ENCODE peak calls at places on chromosomes 11 and 22, in ten cellular contexts. V is tibial artery; K is sigmoid colon; B is NCI-H524; N is NCI-H1092; W is stimulated activated CD8-positive, alpha-beta memory T cell treated with anti-CD3 and anti-CD28 coated beads, Interleukin-2, amount 100 ng/mL, for 48 hours; E is activated CD4-positive, alpha-beta T cell treated with anti-CD3 and anti-CD28 coated beads, Interleukin-2, amount 50 U/mL, for 1 hour; S is ureter; R is effector memory CD4-positive, alpha-beta T cell; G is PC-3. I is an unnamed sample.
A peak's percentile ranks its signal among the peaks of the same experiment; 100 is the strongest.

GRCh38 chr11:18192988-18193387 is 20.4 kb downstream of the MRGPRX4 start:
- DNase-seq in S (no peak), B (no peak), V (no peak), R (no peak), N (no peak), E (no peak), K (no peak), G (peak; percentile 7), W (no peak), I (no peak)

GRCh38 chr11:5043385-5043784 is 2.9 kb upstream of the OR52J3 start:
- DNase-seq in B (peak; percentile 41), W (no peak), N (no peak), E (no peak), K (no peak), V (no peak), R (no peak), S (no peak), G (no peak), I (no peak)

GRCh38 chr11:48109046-48109666 is 107.5 kb upstream of the OR4B1 start:
- DNase-seq in S (peak; percentile 41), W (no peak), K (no peak), N (peak; percentile 56), R (no peak), E (no peak), B (peak; percentile 85), G (peak; percentile 69), V (no peak), I (no peak)

GRCh38 chr11:35288817-35289541 is 130.4 kb downstream of the SLC1A2 start:
- DNase-seq in N (no peak), E (no peak), G (peak; percentile 45), S (no peak), W (no peak), B (no peak), V (no peak), K (no peak), R (no peak), I (no peak)

GRCh38 chr22:29481265-29482000 is 1.4 kb downstream of the NEFH start:
- DNase-seq in E (no peak), G (no peak), R (no peak), W (no peak), K (no peak), S (no peak), N (no peak), B (no peak), V (no peak), I (no peak)

GRCh38 chr11:22169833-22170232 is 23.1 kb upstream of the ANO5 start:
- DNase-seq in K (no peak), B (peak; percentile 18), E (no peak), G (peak; percentile 5), S (no peak), V (no peak), N (no peak), R (no peak), W (no peak), I (no peak)

GRCh38 chr11:35187996-35188395 is 49.0 kb downstream of the CD44 start:
- DNase-seq in R (no peak), W (no peak), V (no peak), G (no peak), B (no peak), N (no peak), K (no peak), S (no peak), E (no peak), I (no peak)

GRCh38 chr11:78453140-78453935 is 35.7 kb upstream of the GAB2 start:
- DNase-seq in R (no peak), N (no peak), V (no peak), K (no peak), S (no peak), E (no peak), G (no peak), B (no peak), W (no peak), I (no peak)

GRCh38 chr11:130300567-130300966 is 14.2 kb downstream of the ZBTB44 start:
- DNase-seq in W (no peak), G (no peak), V (no peak), N (no peak), E (no peak), R (no peak), K (no peak), S (no peak), B (no peak), I (no peak)

GRCh38 chr22:40411506-40411861 is 41.1 kb downstream of the SGSM3 start:
- DNase-seq in S (no peak), E (no peak), R (no peak), K (no peak), G (no peak), B (no peak), W (no peak), N (no peak), V (peak; percentile 60), I (no peak)

GRCh38 chr22:33706100-33706499 is 214.2 kb downstream of the LARGE1 start:
- DNase-seq in B (no peak), R (no peak), N (no peak), S (no peak), G (no peak), K (no peak), W (no peak), E (no peak), V (no peak), I (no peak)

GRCh38 chr11:125174057-125174456 is 9.5 kb downstream of the PKNOX2 start:
- DNase-seq in K (no peak), B (no peak), N (no peak), V (no peak), G (no peak), S (no peak), W (no peak), E (no peak), R (no peak), I (no peak)

I was measured in GM18507.